ENCODE peak calls at places on chromosomes 16 and 17, in ten cellular contexts. N is AG10803; E is AML-193; D is activated CD4-positive, alpha-beta T cell treated with anti-CD3 and anti-CD28 coated beads, Interleukin-2, amount 10 ng/mL, durations not matched to agents 7 days and 5 days; S is thoracic aorta; K is substantia nigra; U is stimulated activated CD4-positive, alpha-beta T cell treated with anti-CD3 and anti-CD28 coated beads, TNF-alpha, amount 100 ng/mL, for 4 hours; T is activated T-helper 1 cell treated with Interleukin-2 at 50 U/mL for 16 hours; G is non-pigmented ciliary epithelial cell; W is esophagus squamous epithelium. F is an unnamed sample.

GRCh38 chr16:87926246-87927194 is 9.8 kb downstream of the CA5A start:
- DNase-seq in N (no peak), E (no peak), D (no peak), S (no peak), K (no peak), U (peak; percentile 12), T (no peak), G (no peak), W (no peak), F (no peak)

GRCh38 chr17:30363715-30364202 is 15.0 kb upstream of the CPD start:
- DNase-seq in N (peak; percentile 74), E (peak; percentile 97), D (peak; percentile 80), S (no peak), K (no peak), U (peak; percentile 66), T (peak; percentile 50), G (no peak), W (no peak), F (no peak)

GRCh38 chr16:68366062-68366461 is 55.2 kb downstream of the PRMT7 start:
- DNase-seq in N (no peak), E (no peak), D (no peak), S (no peak), K (no peak), U (no peak), T (no peak), G (no peak), W (no peak), F (no peak)

GRCh38 chr16:9820481-9821246 is 361.6 kb downstream of the GRIN2A start:
- DNase-seq in N (no peak), E (no peak), D (no peak), S (no peak), K (no peak), U (no peak), T (no peak), G (no peak), W (no peak), F (no peak)

GRCh38 chr16:55470533-55471371 is 8.2 kb upstream of the MMP2 start:
- DNase-seq in N (peak; percentile 78), E (no peak), D (no peak), S (no peak), K (no peak), U (no peak), T (no peak), G (no peak), W (no peak), F (no peak)

GRCh38 chr17:79031996-79032875 is 8.3 kb downstream of the C1QTNF1 start:
- DNase-seq in N (peak; percentile 68), E (no peak), D (no peak), S (no peak), K (no peak), U (no peak), T (no peak), G (no peak), W (no peak), F (no peak)

GRCh38 chr17:67863624-67864247 is 38.4 kb downstream of the BPTF start:
- DNase-seq in N (no peak), E (no peak), D (no peak), S (no peak), K (no peak), U (no peak), T (no peak), G (no peak), W (no peak), F (no peak)

GRCh38 chr17:3526971-3527370 is 30.6 kb downstream of the TRPV3 start:
- DNase-seq in N (no peak), E (no peak), D (no peak), S (no peak), K (no peak), U (no peak), T (no peak), G (no peak), W (no peak), F (no peak)

GRCh38 chr17:29592850-29593545 is at the start of gene ANKRD13B:
- DNase-seq in N (no peak), E (no peak), D (peak; percentile 51), S (no peak), K (peak; percentile 50), U (no peak), T (peak; percentile 19), G (no peak), W (no peak), F (peak; percentile 44)

GRCh38 chr17:66702106-66702936 is 132.6 kb upstream of the CACNG5 start:
- DNase-seq in N (no peak), E (no peak), D (no peak), S (no peak), K (no peak), U (no peak), T (no peak), G (no peak), W (no peak), F (no peak)

GRCh38 chr17:41645371-41646063 is 21.1 kb upstream of the KRT17 start:
- DNase-seq in N (peak; percentile 45), E (peak; percentile 64), D (no peak), S (no peak), K (no peak), U (no peak), T (no peak), G (no peak), W (no peak), F (no peak)

GRCh38 chr16:52515068-52515671 is 31.8 kb downstream of the TOX3 start:
- DNase-seq in N (no peak), E (no peak), D (no peak), S (no peak), K (no peak), U (no peak), T (no peak), G (no peak), W (no peak), F (no peak)

GRCh38 chr17:57945999-57946797 is 9.0 kb downstream of the CUEDC1 start:
- DNase-seq in N (peak; percentile 91), E (no peak), D (no peak), S (no peak), K (no peak), U (no peak), T (no peak), G (no peak), W (no peak), F (no peak)

GRCh38 chr17:59327891-59328290 is 3.6 kb upstream of the YPEL2 start:
- DNase-seq in N (no peak), E (no peak), D (peak; percentile 33), S (no peak), K (no peak), U (no peak), T (no peak), G (no peak), W (no peak), F (no peak)

GRCh38 chr17:31532526-31532925 is 141.1 kb downstream of the RAB11FIP4 start:
- DNase-seq in N (no peak), E (no peak), D (no peak), S (no peak), K (no peak), U (no peak), T (no peak), G (no peak), W (no peak), F (no peak)

GRCh38 chr17:29107933-29108805 is 65.2 kb downstream of the PIPOX start:
- DNase-seq in N (no peak), E (no peak), D (no peak), S (no peak), K (no peak), U (no peak), T (no peak), G (no peak), W (no peak), F (peak; percentile 60)

GRCh38 chr17:41455236-41455635 is 11.9 kb downstream of the KRT32 start:
- DNase-seq in N (peak; percentile 49), E (no peak), D (no peak), S (no peak), K (no peak), U (no peak), T (no peak), G (no peak), W (no peak), F (no peak)

GRCh38 chr17:44071198-44071520 is 624 bp downstream of the G6PC3 start:
- DNase-seq in N (peak; percentile 77), E (no peak), D (no peak), S (no peak), K (no peak), U (no peak), T (no peak), G (peak; percentile 60), W (no peak), F (no peak)

GRCh38 chr17:77577491-77577890 is 381.0 kb upstream of the TNRC6C start:
- DNase-seq in N (no peak), E (no peak), D (no peak), S (no peak), K (no peak), U (no peak), T (no peak), G (no peak), W (no peak), F (no peak)

GRCh38 chr17:4679652-4680051 is 24.3 kb downstream of the PELP1 start:
- DNase-seq in N (peak; percentile 24), E (no peak), D (no peak), S (no peak), K (no peak), U (no peak), T (no peak), G (peak; percentile 35), W (no peak), F (no peak)

GRCh38 chr16:23359092-23359760 is 57.1 kb downstream of the SCNN1B start:
- DNase-seq in N (no peak), E (no peak), D (no peak), S (no peak), K (no peak), U (no peak), T (no peak), G (no peak), W (no peak), F (no peak)

GRCh38 chr17:35414247-35414646 is 18.1 kb downstream of the SLFN12 start:
- DNase-seq in N (no peak), E (no peak), D (no peak), S (no peak), K (no peak), U (no peak), T (no peak), G (no peak), W (no peak), F (no peak)

GRCh38 chr16:63983401-63983800 is 1138.5 kb downstream of the CDH11 start:
- DNase-seq in N (no peak), E (no peak), D (no peak), S (no peak), K (no peak), U (no peak), T (no peak), G (no peak), W (no peak), F (no peak)

GRCh38 chr17:45326566-45326965 is 9.7 kb upstream of the MAP3K14 start:
- DNase-seq in N (no peak), E (no peak), D (no peak), S (no peak), K (no peak), U (no peak), T (no peak), G (no peak), W (no peak), F (no peak)

GRCh38 chr17:38658741-38659345 is 15.9 kb downstream of the EPOP start:
- DNase-seq in N (no peak), E (no peak), D (no peak), S (no peak), K (no peak), U (no peak), T (no peak), G (no peak), W (no peak), F (no peak)

GRCh38 chr16:965487-965886 is 5.3 kb downstream of the LMF1 start:
- DNase-seq in N (no peak), E (no peak), D (no peak), S (no peak), K (no peak), U (no peak), T (no peak), G (no peak), W (no peak), F (no peak)

GRCh38 chr16:54027126-54027922 is 259.3 kb downstream of the IRX3 start:
- DNase-seq in N (peak; percentile 70), E (no peak), D (no peak), S (no peak), K (no peak), U (no peak), T (no peak), G (peak; percentile 80), W (no peak), F (no peak)

GRCh38 chr17:80751460-80752368 is 207.1 kb downstream of the RPTOR start:
- DNase-seq in N (peak; percentile 96), E (no peak), D (peak; percentile 5), S (no peak), K (no peak), U (no peak), T (no peak), G (no peak), W (no peak), F (no peak)